ENCODE peak calls at places on chromosomes 2 and 18, in five cellular contexts. T is heart right ventricle, M is A549, S is glutamatergic neuron, Z is transverse colon. D is an unnamed sample.

GRCh38 chr2:83695037-83695436 is 764.0 kb downstream of the SUCLG1 start:
- DNase-seq in T (no peak), M (no peak), S (no peak), Z (no peak), D (no peak)

GRCh38 chr2:72602711-72603110 is 223.1 kb downstream of the EXOC6B start:
- DNase-seq in T (no peak), M (no peak), S (no peak), Z (no peak), D (no peak)

GRCh38 chr18:35810505-35810904 is 162.0 kb upstream of the RMP24 start:
- DNase-seq in T (no peak), M (no peak), S (no peak), Z (no peak), D (no peak)

GRCh38 chr18:51028201-51028805 is 1.7 kb upstream of the SMAD4 start:
- DNase-seq in T (no peak), M (peak), S (no peak), Z (peak), D (peak)

GRCh38 chr2:217685255-217685605 is 317.6 kb downstream of the TNS1 start:
- DNase-seq in T (peak), M (peak), S (peak), Z (peak), D (no peak)

GRCh38 chr2:174654429-174654941 is 56.9 kb upstream of the WIPF1 start:
- DNase-seq in T (no peak), M (no peak), S (no peak), Z (no peak), D (no peak)

GRCh38 chr18:60892855-60893254 is 440.4 kb upstream of the CDH20 start:
- DNase-seq in T (no peak), M (peak), S (no peak), Z (no peak), D (no peak)

GRCh38 chr18:51867767-51868166 is 472.2 kb upstream of the DCC start:
- DNase-seq in T (no peak), M (no peak), S (no peak), Z (no peak), D (peak)

GRCh38 chr18:51724790-51725721 is 527.6 kb upstream of the MEX3C start:
- DNase-seq in T (no peak), M (no peak), S (no peak), Z (no peak), D (peak)

GRCh38 chr2:109422758-109423500 is 190.8 kb downstream of the SEPTIN10 start:
- DNase-seq in T (no peak), M (no peak), S (no peak), Z (no peak), D (no peak)

GRCh38 chr2:46066116-46066515 is 231.1 kb upstream of the EPAS1 start:
- DNase-seq in T (no peak), M (no peak), S (no peak), Z (no peak), D (no peak)

GRCh38 chr18:10465157-10465990 is 10.9 kb downstream of the APCDD1 start:
- DNase-seq in T (no peak), M (no peak), S (no peak), Z (no peak), D (no peak)

GRCh38 chr2:27086722-27087446 is at the start of gene KHK:
- DNase-seq in T (peak), M (peak), S (peak), Z (peak), D (peak)

GRCh38 chr2:143955416-143956075 is 564.4 kb downstream of the ZEB2 start:
- DNase-seq in T (no peak), M (no peak), S (no peak), Z (no peak), D (no peak)

GRCh38 chr2:24509840-24510239 is 18.8 kb downstream of the NCOA1 start:
- DNase-seq in T (no peak), M (no peak), S (no peak), Z (no peak), D (no peak)

GRCh38 chr2:37156071-37156856 is 516 bp downstream of the EIF2AK2 start:
- DNase-seq in T (peak), M (peak), S (no peak), Z (peak), D (no peak)

GRCh38 chr2:41595235-41595634 is 452.6 kb upstream of the PKDCC start:
- DNase-seq in T (no peak), M (no peak), S (no peak), Z (no peak), D (no peak)

GRCh38 chr18:22691988-22692710 is 241.0 kb upstream of the RBBP8 start:
- DNase-seq in T (no peak), M (peak), S (no peak), Z (no peak), D (no peak)

GRCh38 chr2:52135235-52135634 is 1103.3 kb upstream of the NRXN1 start:
- DNase-seq in T (no peak), M (peak), S (no peak), Z (no peak), D (no peak)

GRCh38 chr2:196125596-196125995 is 45.8 kb downstream of the STK17B start:
- DNase-seq in T (no peak), M (no peak), S (no peak), Z (no peak), D (no peak)

GRCh38 chr2:64731746-64732145 is 78.0 kb upstream of the SERTAD2 start:
- DNase-seq in T (no peak), M (no peak), S (no peak), Z (no peak), D (no peak)

GRCh38 chr2:205743982-205744644 is 61.8 kb downstream of the NRP2 start:
- DNase-seq in T (no peak), M (no peak), S (no peak), Z (no peak), D (no peak)

GRCh38 chr2:187993516-187993915 is 298.2 kb upstream of the GULP1 start:
- DNase-seq in T (no peak), M (no peak), S (no peak), Z (no peak), D (no peak)

GRCh38 chr18:9885170-9886004 is at the start of gene TXNDC2:
- DNase-seq in T (no peak), M (no peak), S (no peak), Z (no peak), D (no peak)

GRCh38 chr2:235923859-235924674 is 244.1 kb downstream of the GBX2 start:
- DNase-seq in T (no peak), M (no peak), S (no peak), Z (no peak), D (no peak)

GRCh38 chr2:182117203-182117602 is 131.6 kb downstream of the PPP1R1C start:
- DNase-seq in T (no peak), M (no peak), S (no peak), Z (no peak), D (no peak)

GRCh38 chr18:33210575-33211189 is 229.8 kb downstream of the CCDC178 start:
- DNase-seq in T (no peak), M (peak), S (no peak), Z (no peak), D (no peak)

GRCh38 chr2:127022817-127023216 is 84.1 kb downstream of the BIN1 start:
- DNase-seq in T (no peak), M (no peak), S (no peak), Z (no peak), D (no peak)
- TF ChIP-seq CTCF in T (no peak), M (no peak), S (no peak), Z (no peak), D (no peak)

DNA sequence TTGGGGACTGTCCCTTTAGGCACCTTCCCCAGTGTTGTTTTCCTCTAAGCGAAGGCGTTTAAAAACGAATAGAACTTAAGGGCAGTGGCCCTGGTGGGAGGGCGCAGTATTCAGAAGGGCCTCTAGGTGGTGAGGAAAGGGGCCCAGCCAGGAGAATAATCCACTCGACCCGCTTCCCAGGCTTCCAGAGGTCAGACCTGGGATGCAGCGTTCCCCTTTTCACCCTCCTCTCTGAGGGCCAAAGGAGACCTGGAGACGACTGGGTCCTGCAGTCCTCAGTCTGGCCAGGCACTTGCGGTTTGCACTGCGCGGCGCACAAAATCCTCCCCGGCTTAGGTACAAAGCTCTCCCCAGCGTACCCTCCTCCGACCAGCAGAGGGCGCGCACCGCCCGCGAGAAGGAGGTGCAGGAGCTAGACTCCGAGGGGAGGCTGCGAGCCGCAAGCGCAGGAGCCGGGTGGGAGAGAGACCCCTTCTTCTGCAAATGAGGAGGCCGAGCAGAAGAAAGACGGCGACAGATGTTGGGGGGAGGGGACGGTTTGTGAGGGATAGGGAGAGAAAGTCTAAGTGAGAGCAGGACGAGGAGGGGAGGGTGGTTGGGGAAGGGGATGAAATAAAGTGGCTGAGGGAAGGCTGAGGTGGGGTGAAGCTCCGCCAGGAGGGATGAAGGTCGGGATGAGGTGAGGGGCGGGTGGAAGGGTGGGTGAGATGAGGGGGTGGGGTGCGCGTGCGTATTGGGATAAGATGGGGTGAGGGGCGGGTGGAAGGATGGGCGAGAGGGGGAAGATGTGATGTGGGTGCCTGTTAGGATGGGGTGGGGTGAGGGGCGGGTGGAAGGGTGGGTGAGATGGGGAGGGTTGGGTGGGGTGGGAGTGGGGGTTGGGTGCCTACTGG is 4.9 kb downstream of the FEV start:
- DNase-seq in T (peak), M (peak), S (peak), Z (peak), D (peak)
- TF ChIP-seq CTCF in T (peak), M (peak), S (peak), Z (peak), D (peak)

GRCh38 chr2:202135111-202135874 is 62.2 kb downstream of the KIAA2012 start:
- DNase-seq in T (peak), M (peak), S (no peak), Z (peak), D (no peak)
- TF ChIP-seq CTCF in T (no peak), M (no peak), S (no peak), Z (no peak), D (no peak)

DNA sequence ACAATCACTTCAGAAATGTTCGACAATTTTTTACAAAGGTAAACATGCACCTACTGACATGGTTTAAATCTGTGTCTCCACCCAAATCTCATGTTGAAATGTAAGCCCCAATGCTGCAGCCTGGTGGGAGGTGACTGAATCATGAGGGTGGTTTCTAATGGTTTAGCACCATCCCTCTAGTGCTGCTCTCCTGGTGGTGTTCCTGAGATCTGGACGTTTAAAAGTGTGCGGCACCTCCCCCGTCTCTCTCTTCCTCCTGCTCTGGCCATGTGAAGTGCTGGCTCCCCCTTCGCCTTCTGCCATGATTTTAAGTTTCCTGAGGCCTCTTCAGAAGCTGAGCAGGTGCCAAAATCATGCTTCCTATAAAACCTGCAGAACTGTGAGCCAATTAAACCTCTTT is 28.3 kb downstream of the MAP3K2 start:
- DNase-seq in T (no peak), M (no peak), S (no peak), Z (no peak), D (no peak)
- TF ChIP-seq CTCF in T (no peak), M (no peak), S (no peak), Z (no peak), D (no peak)

GRCh38 chr2:191165190-191165643 is 14.4 kb upstream of the STAT4 start:
- DNase-seq in T (no peak), M (peak), S (no peak), Z (no peak), D (peak)
- TF ChIP-seq CTCF in T (peak), M (peak), S (peak), Z (peak), D (peak)

GRCh38 chr2:177147834-177148233 is 64.8 kb upstream of the HNRNPA3 start:
- DNase-seq in T (no peak), M (no peak), S (no peak), Z (no peak), D (no peak)

GRCh38 chr2:177153805-177154204 is 58.8 kb upstream of the HNRNPA3 start:
- DNase-seq in T (no peak), M (no peak), S (no peak), Z (no peak), D (no peak)

GRCh38 chr2:177148477-177149154 is 64.0 kb upstream of the HNRNPA3 start:
- DNase-seq in T (peak), M (peak), S (peak), Z (peak), D (peak)

GRCh38 chr2:177147093-177147694 is 65.4 kb upstream of the HNRNPA3 start:
- DNase-seq in T (no peak), M (peak), S (no peak), Z (no peak), D (peak)

DNA sequence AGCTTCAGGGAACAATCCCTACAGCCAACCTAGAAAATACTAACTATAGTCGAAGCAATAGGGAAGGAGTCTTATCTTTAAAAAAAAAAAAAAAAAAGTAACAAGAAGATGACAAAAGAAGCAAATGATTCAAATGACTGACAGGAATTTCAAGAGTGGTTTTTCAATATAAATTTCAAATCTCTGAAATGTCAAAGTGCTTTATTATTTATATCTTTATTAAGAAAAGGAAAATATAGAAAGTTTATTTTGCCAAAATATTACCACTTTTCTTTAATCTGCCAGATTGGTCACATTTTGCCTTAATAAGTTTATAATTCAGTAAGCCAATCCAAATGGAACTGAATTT is 63.5 kb upstream of the HNRNPA3 start:
- DNase-seq in T (no peak), M (no peak), S (no peak), Z (no peak), D (no peak)
- TF ChIP-seq CTCF in T (peak), M (no peak), S (peak), Z (no peak), D (no peak)

D was measured in GM13976.